ENCODE peak calls at places on chromosomes 2 and 18, in six cellular contexts. One of them, this sample, is unnamed.
A peak's percentile ranks its signal among the peaks of the same experiment; 100 is the strongest.

GRCh38 chr18:63564021-63564420 is 21.9 kb downstream of the SERPINB12 start:
- DNase-seq in H7: no peak
- DNase-seq in thoracic aorta: no peak
- DNase-seq in skeletal muscle cell: no peak
- DNase-seq in GM23338: no peak
- DNase-seq in fibroblast of mammary gland: no peak
- DNase-seq in this sample: no peak

GRCh38 chr18:79203017-79203605 is 133.9 kb downstream of the ATP9B start:
- DNase-seq in H7: no peak
- DNase-seq in thoracic aorta: no peak
- DNase-seq in skeletal muscle cell: no peak
- DNase-seq in fibroblast of mammary gland: peak; percentile 43
- DNase-seq in GM23338: no peak
- DNase-seq in this sample: no peak

GRCh38 chr2:57160976-57161375 is 885.6 kb upstream of the VRK2 start:
- DNase-seq in thoracic aorta: no peak
- DNase-seq in GM23338: no peak
- DNase-seq in skeletal muscle cell: peak; percentile 95
- DNase-seq in H7: no peak
- DNase-seq in fibroblast of mammary gland: peak; percentile 89
- DNase-seq in this sample: no peak

GRCh38 chr2:27322301-27322765 is 564 bp downstream of the MPV17 start:
- DNase-seq in fibroblast of mammary gland: peak; percentile 32
- DNase-seq in GM23338: peak; percentile 26
- DNase-seq in H7: no peak
- DNase-seq in skeletal muscle cell: no peak
- DNase-seq in thoracic aorta: no peak
- DNase-seq in this sample: no peak

GRCh38 chr2:199466704-199467461 is 9.1 kb upstream of the SATB2 start:
- DNase-seq in thoracic aorta: no peak
- DNase-seq in GM23338: peak; percentile 59
- DNase-seq in H7: peak; percentile 62
- DNase-seq in fibroblast of mammary gland: no peak
- DNase-seq in skeletal muscle cell: no peak
- DNase-seq in this sample: no peak

GRCh38 chr2:172440795-172441194 is 13.4 kb downstream of the ITGA6 start:
- DNase-seq in GM23338: no peak
- DNase-seq in H7: no peak
- DNase-seq in skeletal muscle cell: no peak
- DNase-seq in thoracic aorta: no peak
- DNase-seq in fibroblast of mammary gland: no peak
- DNase-seq in this sample: no peak

GRCh38 chr2:237752761-237753165 is 45.8 kb upstream of the RBM44 start:
- DNase-seq in fibroblast of mammary gland: no peak
- DNase-seq in thoracic aorta: no peak
- DNase-seq in GM23338: no peak
- DNase-seq in skeletal muscle cell: no peak
- DNase-seq in H7: no peak
- DNase-seq in this sample: no peak

GRCh38 chr2:3959372-3959771 is 256.0 kb downstream of the DCDC2C start:
- DNase-seq in GM23338: peak; percentile 68
- DNase-seq in thoracic aorta: no peak
- DNase-seq in skeletal muscle cell: no peak
- DNase-seq in fibroblast of mammary gland: peak; percentile 28
- DNase-seq in H7: peak; percentile 73
- DNase-seq in this sample: peak; percentile 58

GRCh38 chr2:44136186-44136585 is 32.5 kb upstream of the PPM1B start:
- DNase-seq in H7: no peak
- DNase-seq in fibroblast of mammary gland: peak; percentile 34
- DNase-seq in skeletal muscle cell: no peak
- DNase-seq in GM23338: peak; percentile 66
- DNase-seq in thoracic aorta: no peak
- DNase-seq in this sample: no peak

GRCh38 chr2:108855194-108855593 is 68.6 kb downstream of the CCDC138 start:
- DNase-seq in GM23338: peak; percentile 5
- DNase-seq in skeletal muscle cell: no peak
- DNase-seq in H7: no peak
- DNase-seq in fibroblast of mammary gland: peak; percentile 7
- DNase-seq in thoracic aorta: no peak
- DNase-seq in this sample: peak; percentile 15

GRCh38 chr18:79904357-79905147 is 46.9 kb downstream of the SLC66A2 start:
- DNase-seq in H7: peak; percentile 52
- DNase-seq in GM23338: no peak
- DNase-seq in skeletal muscle cell: no peak
- DNase-seq in fibroblast of mammary gland: no peak
- DNase-seq in thoracic aorta: no peak
- DNase-seq in this sample: no peak

GRCh38 chr2:241561811-241562210 is 3.3 kb downstream of the BOK start:
- DNase-seq in thoracic aorta: peak; percentile 22
- DNase-seq in H7: peak; percentile 74
- DNase-seq in fibroblast of mammary gland: peak; percentile 70
- DNase-seq in GM23338: no peak
- DNase-seq in skeletal muscle cell: peak; percentile 31
- DNase-seq in this sample: no peak

GRCh38 chr2:129006135-129006885 is 687.6 kb upstream of the HS6ST1 start:
- DNase-seq in thoracic aorta: no peak
- DNase-seq in skeletal muscle cell: no peak
- DNase-seq in fibroblast of mammary gland: no peak
- DNase-seq in H7: no peak
- DNase-seq in GM23338: no peak
- DNase-seq in this sample: peak; percentile 6

GRCh38 chr2:230360028-230360427 is 33.0 kb downstream of the SP140L start:
- DNase-seq in skeletal muscle cell: no peak
- DNase-seq in H7: no peak
- DNase-seq in GM23338: no peak
- DNase-seq in thoracic aorta: no peak
- DNase-seq in fibroblast of mammary gland: no peak
- DNase-seq in this sample: no peak

GRCh38 chr2:13106302-13106701 is 389.6 kb downstream of the TRIB2 start:
- DNase-seq in thoracic aorta: no peak
- DNase-seq in GM23338: peak; percentile 6
- DNase-seq in H7: no peak
- DNase-seq in fibroblast of mammary gland: no peak
- DNase-seq in skeletal muscle cell: no peak
- DNase-seq in this sample: no peak

GRCh38 chr18:41077076-41077475 is 878.0 kb upstream of the PIK3C3 start:
- DNase-seq in H7: no peak
- DNase-seq in GM23338: no peak
- DNase-seq in fibroblast of mammary gland: no peak
- DNase-seq in thoracic aorta: no peak
- DNase-seq in skeletal muscle cell: no peak
- DNase-seq in this sample: no peak

GRCh38 chr18:41071826-41072225 is 883.2 kb upstream of the PIK3C3 start:
- DNase-seq in fibroblast of mammary gland: no peak
- DNase-seq in thoracic aorta: no peak
- DNase-seq in GM23338: no peak
- DNase-seq in skeletal muscle cell: no peak
- DNase-seq in H7: no peak
- DNase-seq in this sample: no peak

GRCh38 chr18:41072946-41073345 is 882.1 kb upstream of the PIK3C3 start:
- DNase-seq in GM23338: no peak
- DNase-seq in thoracic aorta: no peak
- DNase-seq in fibroblast of mammary gland: no peak
- DNase-seq in skeletal muscle cell: no peak
- DNase-seq in H7: no peak
- DNase-seq in this sample: no peak

GRCh38 chr18:41075212-41075611 is 879.8 kb upstream of the PIK3C3 start:
- DNase-seq in skeletal muscle cell: peak; percentile 63
- DNase-seq in H7: no peak
- DNase-seq in fibroblast of mammary gland: peak; percentile 67
- DNase-seq in GM23338: no peak
- DNase-seq in thoracic aorta: no peak
- DNase-seq in this sample: no peak

DNA sequence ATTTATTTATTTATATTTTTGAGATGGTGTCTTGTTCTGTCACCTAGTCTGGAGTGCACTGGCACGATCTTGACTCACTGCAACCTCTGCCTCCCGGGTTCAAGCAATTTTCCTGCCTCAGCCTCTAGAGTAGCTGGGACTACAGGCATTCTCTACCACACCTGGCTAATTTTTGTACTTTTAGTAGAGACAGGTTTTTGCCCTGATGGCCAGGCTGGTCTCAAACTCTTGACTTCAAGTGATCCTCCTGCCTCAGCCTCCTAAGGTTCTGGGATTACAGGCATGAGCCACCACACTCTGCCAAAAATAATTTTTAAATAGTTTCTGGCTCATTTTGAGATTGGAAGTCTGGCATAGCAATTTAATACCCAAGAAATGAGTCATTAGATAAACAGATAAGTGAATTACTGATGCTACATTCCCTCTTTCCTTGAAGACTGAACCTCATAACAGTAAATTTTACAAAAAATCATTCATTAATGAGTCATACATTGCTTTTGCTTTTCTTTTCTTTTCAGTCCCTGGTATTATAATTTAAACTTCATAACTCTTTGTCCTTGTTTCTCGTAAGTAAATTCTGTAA is 881.6 kb upstream of the PIK3C3 start:
- DNase-seq in H7: no peak
- DNase-seq in fibroblast of mammary gland: peak; percentile 62
- DNase-seq in GM23338: no peak
- DNase-seq in skeletal muscle cell: peak; percentile 45
- DNase-seq in thoracic aorta: no peak
- DNase-seq in this sample: no peak
- H3K4me3 ChIP-seq in H7: no peak overlapping the region
- H3K4me3 ChIP-seq in fibroblast of mammary gland: no peak overlapping the region
- H3K4me3 ChIP-seq in GM23338: no peak overlapping the region
- H3K4me3 ChIP-seq in skeletal muscle cell: no peak overlapping the region
- H3K4me3 ChIP-seq in thoracic aorta: no peak overlapping the region
- H3K4me3 ChIP-seq in this sample: no peak overlapping the region

GRCh38 chr2:17542471-17542870 is 2.0 kb downstream of the VSNL1 start:
- DNase-seq in GM23338: no peak
- DNase-seq in fibroblast of mammary gland: no peak
- DNase-seq in H7: no peak
- DNase-seq in skeletal muscle cell: no peak
- DNase-seq in thoracic aorta: no peak
- DNase-seq in this sample: no peak

GRCh38 chr2:17543131-17543660 is 2.7 kb downstream of the VSNL1 start:
- DNase-seq in skeletal muscle cell: no peak
- DNase-seq in fibroblast of mammary gland: no peak
- DNase-seq in H7: peak; percentile 20
- DNase-seq in thoracic aorta: no peak
- DNase-seq in GM23338: peak; percentile 80
- DNase-seq in this sample: no peak

GRCh38 chr2:17539993-17540812 is at the start of gene VSNL1:
- DNase-seq in fibroblast of mammary gland: peak; percentile 30
- DNase-seq in skeletal muscle cell: peak; percentile 58
- DNase-seq in H7: peak; percentile 88
- DNase-seq in GM23338: peak; percentile 96
- DNase-seq in thoracic aorta: peak; percentile 5
- DNase-seq in this sample: peak; percentile 99

GRCh38 chr2:17540813-17541513 is 467 bp downstream of the VSNL1 start:
- DNase-seq in GM23338: no peak
- DNase-seq in H7: no peak
- DNase-seq in skeletal muscle cell: no peak
- DNase-seq in fibroblast of mammary gland: peak; percentile 5
- DNase-seq in thoracic aorta: no peak
- DNase-seq in this sample: no peak

DNA sequence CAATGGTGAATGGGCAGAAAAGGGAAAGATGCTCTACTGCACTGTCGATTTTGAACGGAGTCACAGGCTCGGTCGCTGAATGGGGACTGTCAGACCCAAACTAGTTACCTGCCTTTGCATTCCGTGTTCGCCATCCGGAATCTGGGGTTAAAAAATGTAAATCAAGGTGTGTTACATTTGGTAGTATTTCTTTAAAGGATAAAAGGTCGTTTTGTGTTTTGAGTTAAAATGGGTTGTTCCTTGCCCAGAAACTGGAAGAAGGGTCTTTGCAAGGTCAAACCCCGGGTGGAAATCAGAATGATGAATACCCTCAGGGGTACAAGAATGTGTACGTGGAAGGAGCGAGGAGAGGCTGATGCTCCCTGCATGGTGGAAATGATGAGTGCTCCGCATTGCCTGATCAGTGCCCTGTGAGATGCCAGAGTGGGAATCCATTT is 1.0 kb downstream of the VSNL1 start:
- DNase-seq in skeletal muscle cell: no peak
- DNase-seq in thoracic aorta: no peak
- DNase-seq in H7: no peak
- DNase-seq in GM23338: no peak
- DNase-seq in fibroblast of mammary gland: no peak
- DNase-seq in this sample: no peak
- H3K4me3 ChIP-seq in skeletal muscle cell: peak overlapping the region; percentile 54
- H3K4me3 ChIP-seq in thoracic aorta: peak overlapping the region; percentile 70
- H3K4me3 ChIP-seq in H7: peak overlapping the region; percentile 67
- H3K4me3 ChIP-seq in GM23338: peak overlapping the region; percentile 82
- H3K4me3 ChIP-seq in fibroblast of mammary gland: no peak overlapping the region
- H3K4me3 ChIP-seq in this sample: peak overlapping the region; percentile 64

DNA sequence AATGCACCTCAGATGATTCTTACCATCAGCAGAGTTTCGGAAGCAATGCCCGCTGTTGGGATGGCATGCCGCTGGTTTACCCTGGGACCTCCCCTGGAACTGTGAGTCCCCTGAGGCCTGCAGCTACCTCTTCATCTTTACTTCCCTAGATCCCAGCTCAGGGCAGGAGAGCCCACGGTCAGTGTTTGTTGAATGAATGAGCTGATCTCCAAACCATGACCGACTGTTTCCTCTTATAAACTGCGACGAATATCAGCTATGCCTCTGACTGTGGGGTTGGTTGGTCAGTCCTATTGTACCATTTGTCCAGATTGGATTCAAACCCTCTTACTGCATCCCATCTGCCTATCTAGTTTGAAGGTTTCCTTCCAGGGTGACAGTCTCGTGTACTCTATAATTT is 64.4 kb downstream of the DDX1 start:
- DNase-seq in skeletal muscle cell: no peak
- DNase-seq in H7: no peak
- DNase-seq in fibroblast of mammary gland: no peak
- DNase-seq in GM23338: no peak
- DNase-seq in thoracic aorta: no peak
- DNase-seq in this sample: no peak
- H3K4me3 ChIP-seq in skeletal muscle cell: no peak overlapping the region
- H3K4me3 ChIP-seq in H7: no peak overlapping the region
- H3K4me3 ChIP-seq in fibroblast of mammary gland: no peak overlapping the region
- H3K4me3 ChIP-seq in GM23338: no peak overlapping the region
- H3K4me3 ChIP-seq in thoracic aorta: no peak overlapping the region
- H3K4me3 ChIP-seq in this sample: no peak overlapping the region

DNA sequence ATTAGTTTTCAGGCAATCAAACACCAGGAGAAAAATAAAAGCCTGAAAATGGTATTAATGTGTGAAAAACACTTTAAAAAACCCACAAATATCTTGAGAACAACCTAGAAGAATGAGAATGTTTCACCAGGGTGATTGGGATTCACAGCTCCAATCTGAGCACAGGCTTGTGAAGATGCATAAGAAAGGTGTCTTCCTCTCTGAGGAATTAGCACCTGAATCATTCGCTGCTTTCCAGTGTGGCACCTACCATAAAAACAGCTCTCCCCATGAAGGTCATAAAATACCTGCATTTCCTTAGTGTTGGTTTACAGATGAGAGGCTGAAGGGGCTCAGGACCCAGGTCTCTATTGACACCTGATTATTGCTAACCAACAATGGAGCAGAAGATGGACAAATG is 499.7 kb upstream of the KLHL29 start:
- DNase-seq in H7: no peak
- DNase-seq in thoracic aorta: no peak
- DNase-seq in GM23338: peak; percentile 39
- DNase-seq in fibroblast of mammary gland: no peak
- DNase-seq in skeletal muscle cell: no peak
- DNase-seq in this sample: no peak
- H3K4me3 ChIP-seq in H7: no peak overlapping the region
- H3K4me3 ChIP-seq in thoracic aorta: no peak overlapping the region
- H3K4me3 ChIP-seq in GM23338: no peak overlapping the region
- H3K4me3 ChIP-seq in fibroblast of mammary gland: no peak overlapping the region
- H3K4me3 ChIP-seq in skeletal muscle cell: no peak overlapping the region
- H3K4me3 ChIP-seq in this sample: no peak overlapping the region

GRCh38 chr2:144504191-144504590 is 15.7 kb downstream of the ZEB2 start:
- DNase-seq in H7: no peak
- DNase-seq in thoracic aorta: no peak
- DNase-seq in fibroblast of mammary gland: no peak
- DNase-seq in skeletal muscle cell: no peak
- DNase-seq in GM23338: peak; percentile 80
- DNase-seq in this sample: no peak
- H3K4me3 ChIP-seq in H7: no peak overlapping the region
- H3K4me3 ChIP-seq in thoracic aorta: peak overlapping the region; percentile 7
- H3K4me3 ChIP-seq in fibroblast of mammary gland: no peak overlapping the region
- H3K4me3 ChIP-seq in skeletal muscle cell: no peak overlapping the region
- H3K4me3 ChIP-seq in GM23338: no peak overlapping the region
- H3K4me3 ChIP-seq in this sample: no peak overlapping the region

This sample was measured in A673.